ENCODE peak calls at places on chromosomes 11 and 22, in four cellular contexts. L is stomach, C is H1, E is K562. G is an unnamed sample.
A peak's percentile ranks its signal among the peaks of the same experiment; 100 is the strongest.

GRCh38 chr11:129815596-129816461 is at the start of gene TMEM45B:
- DNase-seq in L (peak; percentile 75), E (no peak), C (no peak), G (no peak)

GRCh38 chr22:17228725-17229126 is 9.5 kb upstream of the ADA2 start:
- DNase-seq in L (no peak), E (no peak), C (no peak), G (no peak)

GRCh38 chr22:17606472-17606871 is 22.1 kb downstream of the ATP6V1E1 start:
- DNase-seq in L (no peak), E (no peak), C (no peak), G (no peak)

GRCh38 chr11:9269492-9270030 is 4.4 kb upstream of the DENND5A start:
- DNase-seq in L (no peak), C (no peak), E (no peak), G (no peak)

GRCh38 chr22:36384766-36385400 is 2.9 kb downstream of the MYH9 start:
- DNase-seq in E (no peak), C (no peak), L (no peak), G (no peak)

GRCh38 chr11:18332302-18332701 is 9.9 kb downstream of the GTF2H1 start:
- DNase-seq in L (no peak), C (peak; percentile 19), E (no peak), G (no peak)

GRCh38 chr11:107157146-107157808 is 139.0 kb upstream of the GUCY1A2 start:
- DNase-seq in E (no peak), L (no peak), C (peak; percentile 21), G (no peak)

GRCh38 chr22:39418696-39419095 is 19.1 kb downstream of the TAB1 start:
- DNase-seq in C (no peak), L (no peak), E (no peak), G (no peak)

GRCh38 chr11:115630109-115630700 is 126.0 kb upstream of the CADM1 start:
- DNase-seq in E (no peak), L (no peak), C (no peak), G (no peak)

GRCh38 chr11:93908689-93909088 is 58.3 kb upstream of the VSTM5 start:
- DNase-seq in E (no peak), L (no peak), C (no peak), G (no peak)

GRCh38 chr11:123575441-123575840 is 79.0 kb downstream of the SCN3B start:
- DNase-seq in L (no peak), E (no peak), C (no peak), G (no peak)

GRCh38 chr11:123576501-123576900 is 77.9 kb downstream of the SCN3B start:
- DNase-seq in C (no peak), L (no peak), E (no peak), G (no peak)

GRCh38 chr11:123576082-123576481 is 78.3 kb downstream of the SCN3B start:
- DNase-seq in C (no peak), L (no peak), E (no peak), G (no peak)

GRCh38 chr11:123570939-123571590 is 83.4 kb downstream of the SCN3B start:
- DNase-seq in E (no peak), L (no peak), C (no peak), G (peak; percentile 74)

GRCh38 chr11:123573291-123573690 is 81.1 kb downstream of the SCN3B start:
- DNase-seq in E (no peak), C (no peak), L (no peak), G (no peak)
- H3K27ac ChIP-seq in E (no peak overlapping the region), C (no peak overlapping the region), L (no peak overlapping the region), G (no peak overlapping the region)

GRCh38 chr22:49163258-49163959 is 664.3 kb downstream of the BRD1 start:
- DNase-seq in C (no peak), E (no peak), L (no peak), G (no peak)
- H3K27me3 ChIP-seq in C (no peaks in the 10 kb centered on the region), E (no peaks in the 10 kb centered on the region), L (no peaks in the 10 kb centered on the region), G (no peaks in the 10 kb centered on the region)

GRCh38 chr11:100003985-100004384 is 683.1 kb upstream of the ARHGAP42 start:
- DNase-seq in C (no peak), E (no peak), L (no peak), G (no peak)
- TF ChIP-seq POLR2AphosphoS5 in C (no peak), E (no peak), L (no peak), G (no peak)

DNA sequence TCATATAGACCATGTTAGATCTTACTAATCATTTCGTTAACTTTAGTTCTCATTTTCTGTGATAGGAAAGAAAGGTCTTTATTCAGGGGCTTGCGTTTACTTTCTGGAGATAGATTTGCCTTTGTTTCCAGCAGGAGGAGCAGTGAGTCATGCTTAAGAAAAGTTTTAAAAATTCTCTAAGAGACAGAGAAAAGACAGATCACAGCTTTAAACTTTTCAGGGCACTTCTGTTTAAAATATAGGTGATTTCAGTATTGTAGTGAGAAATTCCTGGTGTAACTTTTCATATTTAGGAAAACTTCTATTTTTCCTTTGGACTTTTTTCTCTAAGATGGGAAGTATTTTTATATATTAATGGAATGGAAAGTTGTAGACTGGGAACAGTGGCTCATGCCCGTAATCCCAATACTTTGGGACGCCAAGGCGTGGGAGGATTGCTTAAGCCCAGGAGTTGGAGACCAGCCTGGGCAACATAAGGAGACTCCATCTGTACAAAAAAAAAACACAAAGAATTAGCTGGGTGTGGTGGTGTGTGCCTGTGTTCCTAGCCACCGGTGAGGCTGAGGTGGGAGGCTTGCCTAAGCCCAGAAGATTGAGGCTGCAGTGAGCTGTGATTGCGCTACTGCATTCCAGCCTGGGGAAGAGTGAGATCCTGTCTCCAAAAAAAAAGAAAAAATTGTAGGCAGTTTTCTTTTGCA is 60.3 kb downstream of the ATXN10 start:
- DNase-seq in C (no peak), L (no peak), E (no peak), G (no peak)
- H3K27ac ChIP-seq in C (no peak overlapping the region), L (no peak overlapping the region), E (no peak overlapping the region), G (no peak overlapping the region)

GRCh38 chr11:72591785-72592490 is 82.3 kb downstream of the PDE2A start:
- DNase-seq in E (no peak), L (no peak), C (no peak), G (no peak)
- H3K27me3 ChIP-seq in E (peaks cover 28% of the 10 kb centered on the region), L (peaks cover 40% of the 10 kb centered on the region), C (peaks cover 14% of the 10 kb centered on the region), G (peaks cover 59% of the 10 kb centered on the region)

DNA sequence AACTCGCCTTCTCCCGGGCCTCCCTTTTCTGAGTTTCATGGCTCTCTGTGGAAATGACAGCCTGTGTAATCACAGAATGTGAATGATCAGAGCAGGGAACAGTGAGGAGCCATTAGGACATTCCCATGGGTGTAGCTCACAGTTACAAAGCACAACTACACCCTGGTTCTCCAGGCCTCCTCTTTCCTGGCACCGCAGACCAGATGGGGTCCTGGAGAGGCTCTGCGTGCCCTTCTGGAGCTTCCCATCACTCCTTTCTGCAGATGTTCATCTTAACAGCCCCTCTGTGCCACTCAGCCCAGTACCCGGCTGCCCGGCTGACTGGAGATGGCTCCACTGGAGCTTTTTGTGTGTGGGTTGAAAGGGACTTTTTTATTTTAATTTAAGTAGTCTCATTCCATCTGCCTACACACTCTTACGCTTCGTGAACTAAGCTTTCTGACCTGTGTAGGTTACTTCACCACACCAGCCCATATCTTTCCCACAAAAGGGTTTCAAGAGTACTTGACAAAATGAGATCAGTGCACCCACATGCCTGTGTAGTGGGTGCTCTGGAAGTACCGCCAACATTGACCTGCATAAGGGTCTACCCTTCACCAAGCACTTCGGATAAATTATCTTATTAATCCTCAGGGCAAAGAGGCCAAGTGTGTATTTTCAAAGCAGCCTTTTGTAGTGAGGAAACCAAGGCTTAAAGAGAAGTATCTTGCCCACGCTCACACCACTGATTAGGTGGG is 29.8 kb downstream of the SREBF2 start:
- DNase-seq in E (no peak), C (no peak), L (no peak), G (no peak)
- TF ChIP-seq POLR2AphosphoS5 in E (no peak), C (no peak), L (no peak), G (no peak)

GRCh38 chr11:131885371-131885770 is 515.0 kb downstream of the NTM start:
- DNase-seq in L (no peak), C (no peak), E (no peak), G (no peak)

GRCh38 chr11:131889760-131890620 is 519.6 kb downstream of the NTM start:
- DNase-seq in E (no peak), C (no peak), L (no peak), G (no peak)

GRCh38 chr11:131888230-131888826 is 517.9 kb downstream of the NTM start:
- DNase-seq in E (no peak), C (no peak), L (no peak), G (no peak)

GRCh38 chr11:131886201-131886600 is 515.8 kb downstream of the NTM start:
- DNase-seq in E (no peak), C (no peak), L (no peak), G (no peak)

GRCh38 chr11:131889146-131889577 is 518.7 kb downstream of the NTM start:
- DNase-seq in E (no peak), C (no peak), L (no peak), G (no peak)
- H3K27ac ChIP-seq in E (no peak overlapping the region), C (peak overlapping the region; percentile 69), L (no peak overlapping the region), G (no peak overlapping the region)

G was measured in HL-60.